ENCODE peak calls at places on chromosomes 13 and 19, in four cellular contexts. O is colonic mucosa, W is right cardiac atrium, T is tibial artery. F is an unnamed sample. For H3K4me1, the result is how much of the 10 kb centered on the place peaks cover.

GRCh38 chr19:55526216-55527196 is 10.4 kb downstream of the SBK2 start:
- DNase-seq in O (peak), W (peak), T (no peak), F (peak)

GRCh38 chr13:52405767-52406494 is at the start of gene THSD1:
- DNase-seq in O (peak), W (peak), T (peak), F (peak)

GRCh38 chr19:50817941-50818858 is 5.4 kb downstream of the KLK1 start:
- DNase-seq in O (peak), W (peak), T (no peak), F (peak)

GRCh38 chr19:48696353-48697010 is 711 bp downstream of the FUT2 start:
- DNase-seq in O (peak), W (peak), T (no peak), F (no peak)

GRCh38 chr13:31267126-31267784 is 67.5 kb downstream of the B3GLCT start:
- DNase-seq in O (no peak), W (no peak), T (no peak), F (no peak)

GRCh38 chr19:41706741-41707501 is 1.5 kb upstream of the CEACAM5 start:
- DNase-seq in O (peak), W (peak), T (no peak), F (peak)

GRCh38 chr19:16888629-16889371 is at the start of gene F2RL3:
- DNase-seq in O (peak), W (peak), T (peak), F (no peak)

GRCh38 chr13:42970824-42971669 is 21.0 kb downstream of the EPSTI1 start:
- DNase-seq in O (peak), W (no peak), T (peak), F (peak)

GRCh38 chr19:33388817-33389573 is 15.5 kb downstream of the CEBPG start:
- DNase-seq in O (no peak), W (no peak), T (no peak), F (no peak)

GRCh38 chr13:74136089-74136658 is 2.0 kb upstream of the KLF12 start:
- DNase-seq in O (peak), W (peak), T (peak), F (peak)

GRCh38 chr13:89227356-89227755 is 1556.2 kb downstream of the SLITRK5 start:
- DNase-seq in O (no peak), W (no peak), T (no peak), F (peak)

GRCh38 chr19:1469936-1470863 is 8.8 kb downstream of the C19orf25 start:
- DNase-seq in O (peak), W (peak), T (no peak), F (peak)
- H3K4me1 ChIP-seq in O (under half), W (under half), T (half or more), F (under half)

GRCh38 chr19:18282021-18282787 is 782 bp upstream of the JUND start:
- DNase-seq in O (peak), W (peak), T (no peak), F (peak)

GRCh38 chr19:18279266-18279515 is 2.2 kb downstream of the JUND start:
- DNase-seq in O (no peak), W (no peak), T (no peak), F (no peak)

GRCh38 chr19:18279516-18280246 is 1.7 kb downstream of the JUND start:
- DNase-seq in O (peak), W (peak), T (peak), F (peak)

GRCh38 chr19:18281082-18282020 is at the start of gene JUND:
- DNase-seq in O (peak), W (peak), T (peak), F (peak)

GRCh38 chr19:18280247-18281081 is 958 bp downstream of the JUND start:
- DNase-seq in O (peak), W (peak), T (peak), F (peak)
- H3K4me1 ChIP-seq in O (under half), W (under half), T (under half), F (under half)

DNA sequence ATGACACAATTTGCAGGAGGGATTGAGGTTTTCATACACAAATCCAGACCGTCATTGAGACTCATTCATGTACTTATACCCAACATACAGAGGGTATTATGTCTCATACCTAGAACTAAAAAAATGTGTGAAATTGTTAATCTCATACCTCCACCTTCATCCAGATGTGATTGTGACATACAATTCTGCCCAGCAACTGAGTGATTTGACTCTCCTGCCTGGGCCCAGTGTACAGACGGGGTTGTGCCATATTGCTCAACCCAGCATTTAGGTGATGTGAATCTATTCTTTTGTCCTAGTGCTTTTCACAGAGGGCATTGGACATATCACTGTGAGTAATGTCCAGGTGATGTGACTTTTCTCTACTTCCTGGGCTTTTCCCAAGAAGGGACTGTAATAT is 12.7 kb upstream of the ZNF681 start:
- DNase-seq in O (no peak), W (no peak), T (no peak), F (no peak)
- H3K4me1 ChIP-seq in O (under half), W (under half), T (under half), F (under half)

DNA sequence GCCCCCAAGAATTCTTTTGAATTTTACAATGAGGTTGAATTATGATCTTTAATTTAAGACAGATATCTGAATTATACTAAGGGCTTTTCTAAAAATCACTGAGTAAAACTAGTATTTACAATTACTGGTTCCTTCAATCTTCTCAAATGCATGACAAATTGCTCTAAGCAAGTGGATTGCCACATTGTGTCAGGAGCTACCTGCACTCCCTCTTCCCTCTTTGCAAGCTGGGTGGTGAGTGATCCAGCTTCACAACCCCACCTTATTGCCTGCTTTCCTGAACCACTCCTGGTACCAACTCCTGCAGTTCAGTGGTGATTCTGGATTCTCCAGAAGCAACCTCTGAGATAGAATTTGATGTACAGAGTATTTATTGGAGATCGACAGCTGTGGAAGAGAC is 49.9 kb upstream of the SERP2 start:
- DNase-seq in O (no peak), W (no peak), T (no peak), F (no peak)
- H3K4me1 ChIP-seq in O (under half), W (under half), T (under half), F (under half)

DNA sequence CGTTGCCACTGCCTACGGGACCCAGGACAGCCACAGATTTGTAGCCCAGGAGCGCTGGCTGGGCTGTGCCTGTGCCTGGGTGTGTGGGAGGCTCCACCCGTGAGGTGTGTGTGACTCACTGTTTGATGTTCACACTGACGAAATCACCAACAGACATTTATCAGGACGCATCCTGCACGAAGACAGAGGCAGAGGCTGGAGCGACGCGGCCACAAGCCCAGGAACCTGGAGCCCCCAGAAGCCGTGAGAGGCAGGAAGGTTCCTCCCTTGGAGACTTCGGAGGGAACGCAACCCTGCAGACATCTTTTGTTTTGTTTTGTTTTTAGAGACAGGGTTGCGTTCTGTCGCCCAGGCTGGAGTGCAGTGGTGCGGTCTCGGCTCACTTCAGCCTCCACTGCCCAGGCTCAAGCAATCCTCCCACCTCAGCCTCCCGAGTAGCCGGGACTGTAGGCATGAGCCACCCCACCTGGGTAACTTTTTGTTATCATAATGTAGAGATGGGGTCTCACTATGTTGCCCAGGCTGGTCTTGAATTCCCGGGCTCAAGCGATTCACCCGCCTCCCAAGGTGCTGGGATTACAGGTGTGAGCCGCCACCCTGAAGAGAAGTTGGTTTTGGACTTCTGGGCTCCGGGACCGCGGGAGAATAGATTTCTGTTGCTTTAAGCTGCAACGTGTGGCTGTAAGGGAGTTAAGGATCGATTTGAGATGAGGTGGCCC is 25.0 kb upstream of the WDR18 start:
- DNase-seq in O (no peak), W (no peak), T (no peak), F (peak)
- H3K4me1 ChIP-seq in O (under half), W (under half), T (under half), F (under half)

DNA sequence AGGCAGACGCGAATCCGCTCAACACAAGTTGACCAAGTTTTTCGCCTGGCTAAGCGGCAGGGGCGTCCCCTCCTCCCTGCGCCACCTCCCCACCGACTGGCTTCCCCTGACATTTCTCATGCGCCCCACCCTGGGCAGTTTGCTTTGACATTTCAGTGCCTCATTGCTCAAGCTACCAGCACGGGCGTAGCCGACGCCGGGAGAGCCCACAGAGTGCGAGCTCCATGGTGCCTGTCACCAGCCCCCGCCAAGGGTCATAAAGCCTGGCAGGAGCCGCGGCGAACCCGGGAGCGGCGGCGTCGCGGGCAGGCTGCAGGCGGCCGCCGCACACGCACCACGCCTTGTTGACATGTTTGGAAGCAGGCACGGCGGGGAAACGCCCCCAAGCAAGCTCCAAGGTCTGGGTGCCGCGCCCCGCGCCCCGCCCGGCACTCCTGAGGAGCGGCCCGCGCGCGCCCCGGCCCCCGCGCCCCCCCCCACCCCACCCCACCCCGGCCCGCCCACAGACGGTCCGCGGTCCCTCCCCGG is 640 bp downstream of the FBXL3 start:
- DNase-seq in O (peak), W (peak), T (peak), F (peak)
- H3K4me1 ChIP-seq in O (under half), W (under half), T (under half), F (under half)

DNA sequence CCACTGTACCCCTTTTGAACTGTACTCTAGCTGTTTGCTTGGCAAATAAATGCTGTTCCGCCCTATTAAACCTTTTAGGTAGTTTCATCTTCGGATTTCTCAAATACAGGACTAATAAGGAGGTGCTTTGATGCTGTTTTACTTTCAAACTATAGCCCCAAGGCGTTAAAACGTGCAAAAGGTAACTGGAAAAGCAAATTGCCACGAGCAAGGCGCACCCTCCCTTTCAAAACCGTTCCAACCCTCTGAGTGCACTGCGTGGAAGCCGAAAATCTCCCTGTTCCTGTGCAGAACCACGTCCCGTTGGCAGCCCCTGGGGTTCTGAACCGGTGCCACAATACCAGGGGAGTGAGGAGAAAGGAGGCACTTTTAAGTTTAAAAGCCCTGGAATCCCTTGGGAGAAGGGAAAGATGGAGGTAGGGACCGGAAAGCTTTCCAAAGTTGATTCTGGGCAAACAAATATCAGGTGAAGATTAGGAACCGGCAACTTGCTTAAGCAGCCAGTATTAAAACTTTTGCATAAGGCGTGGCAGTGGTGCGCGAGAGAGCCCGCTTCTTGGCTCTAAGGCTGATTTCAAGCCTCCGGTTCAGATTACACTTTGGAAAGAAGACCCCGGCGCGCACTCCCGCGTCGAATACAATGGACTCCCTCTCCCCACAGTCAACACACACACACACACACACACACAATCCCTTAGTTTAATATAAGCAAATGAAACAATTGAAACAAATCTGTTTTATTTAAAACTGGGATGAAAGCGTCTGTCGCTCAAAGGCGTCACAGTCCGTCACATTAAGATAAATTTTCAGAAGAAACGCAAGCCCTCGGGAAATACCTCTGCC is 9.5 kb downstream of the POU4F1 start:
- DNase-seq in O (no peak), W (no peak), T (no peak), F (no peak)
- H3K4me1 ChIP-seq in O (under half), W (under half), T (under half), F (under half)

DNA sequence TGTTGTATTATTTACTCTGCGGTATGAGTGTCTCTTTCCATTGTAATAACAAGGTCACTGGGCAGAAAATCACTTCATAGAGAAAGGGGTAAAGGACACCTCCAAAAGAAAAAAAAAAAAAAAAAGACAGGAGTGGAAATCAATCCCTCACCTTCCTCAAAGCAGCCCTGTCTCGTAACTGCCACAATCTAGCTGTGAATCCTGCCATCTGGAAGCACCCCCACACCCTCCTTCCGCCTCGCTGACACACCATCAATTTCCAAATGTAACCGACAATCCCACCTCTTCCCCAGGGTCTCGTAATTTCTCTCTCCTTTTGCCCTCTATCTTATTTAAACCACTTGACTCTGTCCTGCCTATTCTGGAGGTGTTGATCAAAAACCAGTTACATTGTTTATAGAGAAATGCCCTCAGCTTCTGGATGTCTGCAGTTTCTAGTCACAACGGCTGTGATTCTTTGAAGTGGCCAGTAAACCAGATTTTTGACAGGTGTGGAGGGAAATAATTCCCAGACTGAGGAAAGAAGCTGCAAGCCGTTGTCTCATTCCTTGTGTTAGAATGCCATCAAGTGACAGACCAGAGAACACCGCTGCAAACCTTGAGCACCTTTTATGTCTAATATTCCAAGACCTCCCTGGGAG is 9.1 kb upstream of the POP4 start:
- DNase-seq in O (no peak), W (no peak), T (no peak), F (peak)
- H3K4me1 ChIP-seq in O (under half), W (under half), T (under half), F (under half)

GRCh38 chr19:13024126-13024957 is 29.1 kb downstream of the NFIX start:
- DNase-seq in O (no peak), W (no peak), T (no peak), F (peak)

GRCh38 chr19:13022859-13023636 is 27.8 kb downstream of the NFIX start:
- DNase-seq in O (peak), W (peak), T (peak), F (peak)

GRCh38 chr19:13023666-13024065 is 28.4 kb downstream of the NFIX start:
- DNase-seq in O (no peak), W (no peak), T (no peak), F (peak)

GRCh38 chr19:13020002-13020414 is 24.7 kb downstream of the NFIX start:
- DNase-seq in O (no peak), W (no peak), T (no peak), F (peak)

DNA sequence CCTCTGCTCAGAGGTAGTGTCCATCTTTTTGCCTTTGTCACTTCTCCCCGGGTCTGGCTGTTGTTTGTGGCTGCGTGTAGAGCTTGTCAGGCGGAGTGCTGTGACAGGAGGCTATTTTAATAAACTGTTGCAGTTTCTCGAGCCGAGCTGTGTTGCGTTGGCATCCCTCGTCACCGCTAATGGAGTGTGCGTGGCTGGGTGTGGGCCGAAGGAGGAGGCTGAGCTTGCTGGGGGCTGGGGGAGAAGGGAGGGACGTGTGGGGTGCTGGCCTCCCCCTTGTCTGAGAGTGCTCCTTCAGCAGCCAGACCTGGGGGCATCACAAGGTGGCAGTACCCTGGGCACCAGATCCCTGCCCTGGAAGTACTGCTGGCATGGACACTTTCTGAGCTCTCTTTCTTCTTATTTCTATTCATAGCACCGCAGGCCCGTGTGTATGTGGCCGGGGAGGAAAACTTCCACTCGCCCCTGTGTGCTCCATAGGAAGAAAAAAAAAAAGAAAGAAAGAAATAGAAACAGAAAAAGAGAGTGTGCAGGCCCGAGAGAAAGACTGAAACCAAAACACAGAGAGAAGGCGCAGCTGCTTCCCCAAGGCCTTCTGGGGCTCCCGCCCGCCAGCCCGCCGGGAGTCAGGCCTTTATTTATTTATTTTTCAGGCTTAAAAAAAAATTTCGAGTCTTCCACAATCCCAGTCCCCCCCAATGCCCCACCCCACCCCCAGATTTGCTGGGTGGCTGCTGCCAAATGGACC is 27.0 kb downstream of the NFIX start:
- DNase-seq in O (no peak), W (peak), T (peak), F (no peak)
- H3K4me1 ChIP-seq in O (under half), W (under half), T (half or more), F (half or more)

GRCh38 chr13:40568672-40569350 is 97.6 kb downstream of the FOXO1 start:
- DNase-seq in O (no peak), W (no peak), T (no peak), F (no peak)

GRCh38 chr13:40571338-40571737 is 95.1 kb downstream of the FOXO1 start:
- DNase-seq in O (no peak), W (no peak), T (no peak), F (no peak)

GRCh38 chr13:40576369-40576768 is 90.1 kb downstream of the FOXO1 start:
- DNase-seq in O (no peak), W (no peak), T (no peak), F (no peak)

GRCh38 chr13:40570930-40571329 is 95.5 kb downstream of the FOXO1 start:
- DNase-seq in O (no peak), W (no peak), T (no peak), F (no peak)

GRCh38 chr13:40572961-40573360 is 93.5 kb downstream of the FOXO1 start:
- DNase-seq in O (no peak), W (no peak), T (no peak), F (no peak)
- H3K4me1 ChIP-seq in O (under half), W (under half), T (under half), F (under half)

F was measured in PC-3.